ENCODE peak calls at places on chromosomes 12 and 14, in eight cellular contexts. One of them, this sample, is unnamed.

GRCh38 chr14:104843006-104843405 is 22.1 kb upstream of the CEP170B start:
- DNase-seq in HS-5: no peak
- DNase-seq in left cardiac atrium: no peak
- DNase-seq in activated naive CD8-positive, alpha-beta T cell treated with anti-CD3 and anti-CD28 coated beads for 36 hours: no peak
- DNase-seq in HEK293T: no peak
- DNase-seq in islet precursor cell: no peak
- DNase-seq in cardiac fibroblast: no peak
- DNase-seq in NCI-H69: no peak
- DNase-seq in this sample: no peak

GRCh38 chr14:103186241-103186835 is 63.1 kb downstream of the TNFAIP2 start:
- DNase-seq in HS-5: no peak
- DNase-seq in left cardiac atrium: no peak
- DNase-seq in activated naive CD8-positive, alpha-beta T cell treated with anti-CD3 and anti-CD28 coated beads for 36 hours: no peak
- DNase-seq in HEK293T: no peak
- DNase-seq in islet precursor cell: no peak
- DNase-seq in cardiac fibroblast: no peak
- DNase-seq in NCI-H69: no peak
- DNase-seq in this sample: no peak

GRCh38 chr14:94593376-94593748 is 12.1 kb downstream of the SERPINA5 start:
- DNase-seq in HS-5: no peak
- DNase-seq in left cardiac atrium: no peak
- DNase-seq in activated naive CD8-positive, alpha-beta T cell treated with anti-CD3 and anti-CD28 coated beads for 36 hours: no peak
- DNase-seq in HEK293T: no peak
- DNase-seq in islet precursor cell: no peak
- DNase-seq in cardiac fibroblast: no peak
- DNase-seq in NCI-H69: no peak
- DNase-seq in this sample: no peak

GRCh38 chr14:95467232-95467631 is 49.2 kb downstream of the SYNE3 start:
- DNase-seq in HS-5: no peak
- DNase-seq in left cardiac atrium: no peak
- DNase-seq in activated naive CD8-positive, alpha-beta T cell treated with anti-CD3 and anti-CD28 coated beads for 36 hours: no peak
- DNase-seq in HEK293T: no peak
- DNase-seq in islet precursor cell: no peak
- DNase-seq in cardiac fibroblast: no peak
- DNase-seq in NCI-H69: peak
- DNase-seq in this sample: no peak

GRCh38 chr12:113954547-113954946 is 11.6 kb downstream of the RBM19 start:
- DNase-seq in HS-5: no peak
- DNase-seq in left cardiac atrium: no peak
- DNase-seq in activated naive CD8-positive, alpha-beta T cell treated with anti-CD3 and anti-CD28 coated beads for 36 hours: no peak
- DNase-seq in HEK293T: no peak
- DNase-seq in islet precursor cell: no peak
- DNase-seq in cardiac fibroblast: no peak
- DNase-seq in NCI-H69: no peak
- DNase-seq in this sample: no peak

GRCh38 chr12:133046698-133047097 is 9.4 kb downstream of the ZNF84 start:
- DNase-seq in HS-5: no peak
- DNase-seq in left cardiac atrium: no peak
- DNase-seq in activated naive CD8-positive, alpha-beta T cell treated with anti-CD3 and anti-CD28 coated beads for 36 hours: no peak
- DNase-seq in HEK293T: no peak
- DNase-seq in islet precursor cell: no peak
- DNase-seq in cardiac fibroblast: no peak
- DNase-seq in NCI-H69: no peak
- DNase-seq in this sample: no peak

GRCh38 chr12:2138871-2139308 is 86.1 kb downstream of the CACNA1C start:
- DNase-seq in HS-5: no peak
- DNase-seq in left cardiac atrium: no peak
- DNase-seq in activated naive CD8-positive, alpha-beta T cell treated with anti-CD3 and anti-CD28 coated beads for 36 hours: no peak
- DNase-seq in HEK293T: no peak
- DNase-seq in islet precursor cell: no peak
- DNase-seq in cardiac fibroblast: no peak
- DNase-seq in NCI-H69: peak
- DNase-seq in this sample: no peak

GRCh38 chr12:29153231-29153630 is 4.2 kb downstream of the FAR2 start:
- DNase-seq in HS-5: no peak
- DNase-seq in left cardiac atrium: no peak
- DNase-seq in activated naive CD8-positive, alpha-beta T cell treated with anti-CD3 and anti-CD28 coated beads for 36 hours: no peak
- DNase-seq in HEK293T: no peak
- DNase-seq in islet precursor cell: peak
- DNase-seq in cardiac fibroblast: no peak
- DNase-seq in NCI-H69: peak
- DNase-seq in this sample: no peak

GRCh38 chr12:110802489-110802888 is 44.3 kb upstream of the CCDC63 start:
- DNase-seq in HS-5: no peak
- DNase-seq in left cardiac atrium: no peak
- DNase-seq in activated naive CD8-positive, alpha-beta T cell treated with anti-CD3 and anti-CD28 coated beads for 36 hours: no peak
- DNase-seq in HEK293T: no peak
- DNase-seq in islet precursor cell: no peak
- DNase-seq in cardiac fibroblast: no peak
- DNase-seq in NCI-H69: no peak
- DNase-seq in this sample: no peak

GRCh38 chr14:68015356-68016242 is 196.0 kb downstream of the RAD51B start:
- DNase-seq in HS-5: no peak
- DNase-seq in left cardiac atrium: no peak
- DNase-seq in activated naive CD8-positive, alpha-beta T cell treated with anti-CD3 and anti-CD28 coated beads for 36 hours: no peak
- DNase-seq in HEK293T: no peak
- DNase-seq in islet precursor cell: no peak
- DNase-seq in cardiac fibroblast: no peak
- DNase-seq in NCI-H69: no peak
- DNase-seq in this sample: no peak

GRCh38 chr14:66920196-66920595 is 269.0 kb upstream of the GARIN2 start:
- DNase-seq in HS-5: no peak
- DNase-seq in left cardiac atrium: no peak
- DNase-seq in activated naive CD8-positive, alpha-beta T cell treated with anti-CD3 and anti-CD28 coated beads for 36 hours: no peak
- DNase-seq in HEK293T: no peak
- DNase-seq in islet precursor cell: no peak
- DNase-seq in cardiac fibroblast: peak
- DNase-seq in NCI-H69: no peak
- DNase-seq in this sample: peak

GRCh38 chr12:21881950-21882349 is 59.3 kb downstream of the ABCC9 start:
- DNase-seq in HS-5: no peak
- DNase-seq in left cardiac atrium: peak
- DNase-seq in activated naive CD8-positive, alpha-beta T cell treated with anti-CD3 and anti-CD28 coated beads for 36 hours: no peak
- DNase-seq in HEK293T: no peak
- DNase-seq in islet precursor cell: no peak
- DNase-seq in cardiac fibroblast: peak
- DNase-seq in NCI-H69: no peak
- DNase-seq in this sample: peak

GRCh38 chr14:36988568-36988967 is 183.8 kb downstream of the SLC25A21 start:
- DNase-seq in HS-5: no peak
- DNase-seq in left cardiac atrium: no peak
- DNase-seq in activated naive CD8-positive, alpha-beta T cell treated with anti-CD3 and anti-CD28 coated beads for 36 hours: no peak
- DNase-seq in HEK293T: no peak
- DNase-seq in islet precursor cell: no peak
- DNase-seq in cardiac fibroblast: no peak
- DNase-seq in NCI-H69: no peak
- DNase-seq in this sample: no peak

GRCh38 chr14:103542545-103543088 is 13.6 kb downstream of the TRMT61A start:
- DNase-seq in HS-5: no peak
- DNase-seq in left cardiac atrium: peak
- DNase-seq in activated naive CD8-positive, alpha-beta T cell treated with anti-CD3 and anti-CD28 coated beads for 36 hours: no peak
- DNase-seq in HEK293T: no peak
- DNase-seq in islet precursor cell: peak
- DNase-seq in cardiac fibroblast: no peak
- DNase-seq in NCI-H69: peak
- DNase-seq in this sample: no peak

GRCh38 chr14:80310950-80311349 is 99.6 kb upstream of the DIO2 start:
- DNase-seq in HS-5: no peak
- DNase-seq in left cardiac atrium: no peak
- DNase-seq in activated naive CD8-positive, alpha-beta T cell treated with anti-CD3 and anti-CD28 coated beads for 36 hours: no peak
- DNase-seq in HEK293T: no peak
- DNase-seq in islet precursor cell: no peak
- DNase-seq in cardiac fibroblast: peak
- DNase-seq in NCI-H69: no peak
- DNase-seq in this sample: peak

GRCh38 chr14:102825307-102826095 is 48.3 kb downstream of the TRAF3 start:
- DNase-seq in HS-5: no peak
- DNase-seq in left cardiac atrium: no peak
- DNase-seq in activated naive CD8-positive, alpha-beta T cell treated with anti-CD3 and anti-CD28 coated beads for 36 hours: no peak
- DNase-seq in HEK293T: no peak
- DNase-seq in islet precursor cell: no peak
- DNase-seq in cardiac fibroblast: no peak
- DNase-seq in NCI-H69: no peak
- DNase-seq in this sample: no peak

GRCh38 chr14:102620413-102620812 is 28.0 kb downstream of the RCOR1 start:
- DNase-seq in HS-5: no peak
- DNase-seq in left cardiac atrium: no peak
- DNase-seq in activated naive CD8-positive, alpha-beta T cell treated with anti-CD3 and anti-CD28 coated beads for 36 hours: no peak
- DNase-seq in HEK293T: no peak
- DNase-seq in islet precursor cell: no peak
- DNase-seq in cardiac fibroblast: peak
- DNase-seq in NCI-H69: no peak
- DNase-seq in this sample: no peak